ENCODE peak calls at places on chromosomes 11 and 22, in six cellular contexts. One of them, this sample, is unnamed.

GRCh38 chr11:115462004-115462541 is 42.1 kb downstream of the CADM1 start:
- DNase-seq in H1: no peak
- DNase-seq in GM12878: no peak
- DNase-seq in K562: no peak
- DNase-seq in HepG2: no peak
- DNase-seq in HCT116: no peak
- DNase-seq in this sample: no peak

GRCh38 chr11:119957951-119958350 is 180.0 kb downstream of the TRIM29 start:
- DNase-seq in H1: no peak
- DNase-seq in GM12878: no peak
- DNase-seq in K562: no peak
- DNase-seq in HepG2: no peak
- DNase-seq in HCT116: no peak
- DNase-seq in this sample: no peak

GRCh38 chr11:78192911-78193341 is 4.2 kb downstream of the USP35 start:
- DNase-seq in H1: no peak
- DNase-seq in GM12878: no peak
- DNase-seq in K562: no peak
- DNase-seq in HepG2: no peak
- DNase-seq in HCT116: no peak
- DNase-seq in this sample: no peak

GRCh38 chr22:19064354-19065054 is 57.7 kb downstream of the DGCR2 start:
- DNase-seq in H1: no peak
- DNase-seq in GM12878: no peak
- DNase-seq in K562: no peak
- DNase-seq in HepG2: no peak
- DNase-seq in HCT116: no peak
- DNase-seq in this sample: no peak

GRCh38 chr11:71364176-71364671 is 84.0 kb downstream of the DHCR7 start:
- DNase-seq in H1: no peak
- DNase-seq in GM12878: no peak
- DNase-seq in K562: no peak
- DNase-seq in HepG2: no peak
- DNase-seq in HCT116: no peak
- DNase-seq in this sample: no peak

GRCh38 chr11:102449651-102450570 is 2.7 kb downstream of the TMEM123 start:
- DNase-seq in H1: no peak
- DNase-seq in GM12878: no peak
- DNase-seq in K562: no peak
- DNase-seq in HepG2: peak
- DNase-seq in HCT116: no peak
- DNase-seq in this sample: no peak

GRCh38 chr11:60377737-60378136 is 595 bp upstream of the MS4A7 start:
- DNase-seq in H1: no peak
- DNase-seq in GM12878: peak
- DNase-seq in K562: no peak
- DNase-seq in HepG2: no peak
- DNase-seq in HCT116: no peak
- DNase-seq in this sample: no peak

GRCh38 chr11:17333799-17334586 is 17.6 kb upstream of the NCR3LG1 start:
- DNase-seq in H1: no peak
- DNase-seq in GM12878: no peak
- DNase-seq in K562: no peak
- DNase-seq in HepG2: no peak
- DNase-seq in HCT116: no peak
- DNase-seq in this sample: no peak

GRCh38 chr22:35914665-35915476 is 113.8 kb downstream of the RBFOX2 start:
- DNase-seq in H1: peak
- DNase-seq in GM12878: no peak
- DNase-seq in K562: peak
- DNase-seq in HepG2: peak
- DNase-seq in HCT116: peak
- DNase-seq in this sample: peak

GRCh38 chr22:23784215-23784732 is 2.5 kb upstream of the SMARCB1 start:
- DNase-seq in H1: no peak
- DNase-seq in GM12878: no peak
- DNase-seq in K562: no peak
- DNase-seq in HepG2: peak
- DNase-seq in HCT116: no peak
- DNase-seq in this sample: no peak

GRCh38 chr11:87252869-87253268 is 215.1 kb downstream of the TMEM135 start:
- DNase-seq in H1: no peak
- DNase-seq in GM12878: no peak
- DNase-seq in K562: no peak
- DNase-seq in HepG2: no peak
- DNase-seq in HCT116: no peak
- DNase-seq in this sample: no peak

GRCh38 chr11:61369372-61370348 is 7.5 kb downstream of the TMEM138 start:
- DNase-seq in H1: no peak
- DNase-seq in GM12878: peak
- DNase-seq in K562: no peak
- DNase-seq in HepG2: peak
- DNase-seq in HCT116: no peak
- DNase-seq in this sample: no peak

GRCh38 chr11:65615950-65616574 is 486 bp downstream of the PCNX3 start:
- DNase-seq in H1: no peak
- DNase-seq in GM12878: no peak
- DNase-seq in K562: peak
- DNase-seq in HepG2: peak
- DNase-seq in HCT116: no peak
- DNase-seq in this sample: peak

GRCh38 chr11:2265854-2266585 is 4.4 kb downstream of the ASCL2 start:
- DNase-seq in H1: no peak
- DNase-seq in GM12878: no peak
- DNase-seq in K562: peak
- DNase-seq in HepG2: no peak
- DNase-seq in HCT116: no peak
- DNase-seq in this sample: no peak

GRCh38 chr11:44955019-44955738 is 4.5 kb upstream of the TP53I11 start:
- DNase-seq in H1: no peak
- DNase-seq in GM12878: no peak
- DNase-seq in K562: peak
- DNase-seq in HepG2: no peak
- DNase-seq in HCT116: no peak
- DNase-seq in this sample: no peak

GRCh38 chr11:75191330-75191717 is 40.4 kb downstream of the SLCO2B1 start:
- DNase-seq in H1: no peak
- DNase-seq in GM12878: no peak
- DNase-seq in K562: no peak
- DNase-seq in HepG2: no peak
- DNase-seq in HCT116: no peak
- DNase-seq in this sample: no peak

GRCh38 chr11:12979928-12980689 is 29.0 kb upstream of the RASSF10 start:
- DNase-seq in H1: no peak
- DNase-seq in GM12878: no peak
- DNase-seq in K562: no peak
- DNase-seq in HepG2: peak
- DNase-seq in HCT116: no peak
- DNase-seq in this sample: peak

GRCh38 chr11:16981651-16982194 is 32.5 kb downstream of the PLEKHA7 start:
- DNase-seq in H1: no peak
- DNase-seq in GM12878: no peak
- DNase-seq in K562: no peak
- DNase-seq in HepG2: peak
- DNase-seq in HCT116: peak
- DNase-seq in this sample: peak

GRCh38 chr22:22720201-22720723 is 75.8 kb downstream of the GGTLC2 start:
- DNase-seq in H1: peak
- DNase-seq in GM12878: peak
- DNase-seq in K562: peak
- DNase-seq in HepG2: peak
- DNase-seq in HCT116: peak
- DNase-seq in this sample: peak

GRCh38 chr11:72781063-72781312 is 12.9 kb downstream of the STARD10 start:
- DNase-seq in H1: peak
- DNase-seq in GM12878: no peak
- DNase-seq in K562: no peak
- DNase-seq in HepG2: no peak
- DNase-seq in HCT116: no peak
- DNase-seq in this sample: peak

GRCh38 chr11:72779495-72780128 is 14.2 kb downstream of the STARD10 start:
- DNase-seq in H1: no peak
- DNase-seq in GM12878: no peak
- DNase-seq in K562: no peak
- DNase-seq in HepG2: no peak
- DNase-seq in HCT116: no peak
- DNase-seq in this sample: no peak

GRCh38 chr11:72781313-72782080 is 12.3 kb downstream of the STARD10 start:
- DNase-seq in H1: peak
- DNase-seq in GM12878: no peak
- DNase-seq in K562: peak
- DNase-seq in HepG2: no peak
- DNase-seq in HCT116: no peak
- DNase-seq in this sample: peak

GRCh38 chr11:72778535-72779494 is 15.0 kb downstream of the STARD10 start:
- DNase-seq in H1: no peak
- DNase-seq in GM12878: no peak
- DNase-seq in K562: no peak
- DNase-seq in HepG2: peak
- DNase-seq in HCT116: no peak
- DNase-seq in this sample: no peak

GRCh38 chr11:72780291-72781062 is 13.4 kb downstream of the STARD10 start:
- DNase-seq in H1: no peak
- DNase-seq in GM12878: no peak
- DNase-seq in K562: no peak
- DNase-seq in HepG2: no peak
- DNase-seq in HCT116: no peak
- DNase-seq in this sample: no peak
- TF ChIP-seq JUND in H1: no peak
- TF ChIP-seq JUND in GM12878: no peak
- TF ChIP-seq JUND in K562: no peak
- TF ChIP-seq JUND in HepG2: no peak
- TF ChIP-seq JUND in HCT116: no peak
- TF ChIP-seq JUND in this sample: no peak

GRCh38 chr11:123253223-123253622 is 58.2 kb upstream of the CLMP start:
- DNase-seq in H1: no peak
- DNase-seq in GM12878: no peak
- DNase-seq in K562: no peak
- DNase-seq in HepG2: no peak
- DNase-seq in HCT116: no peak
- DNase-seq in this sample: no peak

GRCh38 chr11:123249354-123249753 is 54.3 kb upstream of the CLMP start:
- DNase-seq in H1: no peak
- DNase-seq in GM12878: no peak
- DNase-seq in K562: no peak
- DNase-seq in HepG2: no peak
- DNase-seq in HCT116: no peak
- DNase-seq in this sample: no peak

GRCh38 chr11:123250811-123251655 is 56.0 kb upstream of the CLMP start:
- DNase-seq in H1: no peak
- DNase-seq in GM12878: no peak
- DNase-seq in K562: no peak
- DNase-seq in HepG2: no peak
- DNase-seq in HCT116: no peak
- DNase-seq in this sample: no peak

GRCh38 chr11:123253909-123254308 is 58.9 kb upstream of the CLMP start:
- DNase-seq in H1: no peak
- DNase-seq in GM12878: no peak
- DNase-seq in K562: no peak
- DNase-seq in HepG2: no peak
- DNase-seq in HCT116: no peak
- DNase-seq in this sample: no peak

DNA sequence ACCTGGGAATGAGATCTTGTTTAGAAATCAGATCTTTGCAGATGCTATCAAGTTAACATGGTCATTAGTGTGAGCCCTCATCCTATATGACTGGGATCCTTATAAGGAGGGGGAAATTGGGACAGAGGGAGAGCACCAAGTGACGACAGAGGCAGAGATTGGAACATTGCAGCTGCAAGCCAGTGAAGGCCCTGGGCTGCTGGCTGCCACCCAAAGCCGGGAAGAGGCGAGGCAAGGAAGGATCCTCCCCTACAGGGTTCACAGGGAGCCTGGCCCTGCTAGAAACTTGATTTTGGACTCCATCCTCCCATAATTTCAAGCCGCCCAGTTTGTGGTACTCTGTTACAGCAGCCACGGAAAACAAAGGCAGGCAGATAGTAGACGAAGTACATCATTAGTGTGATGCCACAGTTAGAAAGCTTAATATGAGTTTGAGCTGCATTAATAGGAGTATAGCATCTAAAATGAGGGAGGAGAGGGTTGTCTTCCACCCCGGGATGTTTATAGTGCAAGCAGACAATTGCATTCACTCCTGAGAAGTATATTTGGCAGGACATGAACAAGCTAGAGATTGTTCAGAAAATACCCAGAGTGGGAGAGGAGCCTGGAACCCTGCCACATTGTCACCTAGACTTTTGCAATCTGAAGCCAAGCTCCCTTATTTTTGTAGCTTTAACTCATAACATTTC is 56.8 kb upstream of the CLMP start:
- DNase-seq in H1: no peak
- DNase-seq in GM12878: no peak
- DNase-seq in K562: no peak
- DNase-seq in HepG2: no peak
- DNase-seq in HCT116: no peak
- DNase-seq in this sample: no peak
- TF ChIP-seq JUND in H1: no peak
- TF ChIP-seq JUND in GM12878: no peak
- TF ChIP-seq JUND in K562: no peak
- TF ChIP-seq JUND in HepG2: no peak
- TF ChIP-seq JUND in HCT116: no peak
- TF ChIP-seq JUND in this sample: no peak

GRCh38 chr11:69460540-69461257 is 20.8 kb upstream of the LINC01488 start:
- DNase-seq in H1: no peak
- DNase-seq in GM12878: no peak
- DNase-seq in K562: no peak
- DNase-seq in HepG2: peak
- DNase-seq in HCT116: peak
- DNase-seq in this sample: peak
- TF ChIP-seq JUND in H1: no peak
- TF ChIP-seq JUND in GM12878: no peak
- TF ChIP-seq JUND in K562: no peak
- TF ChIP-seq JUND in HepG2: no peak
- TF ChIP-seq JUND in HCT116: peak
- TF ChIP-seq JUND in this sample: no peak

DNA sequence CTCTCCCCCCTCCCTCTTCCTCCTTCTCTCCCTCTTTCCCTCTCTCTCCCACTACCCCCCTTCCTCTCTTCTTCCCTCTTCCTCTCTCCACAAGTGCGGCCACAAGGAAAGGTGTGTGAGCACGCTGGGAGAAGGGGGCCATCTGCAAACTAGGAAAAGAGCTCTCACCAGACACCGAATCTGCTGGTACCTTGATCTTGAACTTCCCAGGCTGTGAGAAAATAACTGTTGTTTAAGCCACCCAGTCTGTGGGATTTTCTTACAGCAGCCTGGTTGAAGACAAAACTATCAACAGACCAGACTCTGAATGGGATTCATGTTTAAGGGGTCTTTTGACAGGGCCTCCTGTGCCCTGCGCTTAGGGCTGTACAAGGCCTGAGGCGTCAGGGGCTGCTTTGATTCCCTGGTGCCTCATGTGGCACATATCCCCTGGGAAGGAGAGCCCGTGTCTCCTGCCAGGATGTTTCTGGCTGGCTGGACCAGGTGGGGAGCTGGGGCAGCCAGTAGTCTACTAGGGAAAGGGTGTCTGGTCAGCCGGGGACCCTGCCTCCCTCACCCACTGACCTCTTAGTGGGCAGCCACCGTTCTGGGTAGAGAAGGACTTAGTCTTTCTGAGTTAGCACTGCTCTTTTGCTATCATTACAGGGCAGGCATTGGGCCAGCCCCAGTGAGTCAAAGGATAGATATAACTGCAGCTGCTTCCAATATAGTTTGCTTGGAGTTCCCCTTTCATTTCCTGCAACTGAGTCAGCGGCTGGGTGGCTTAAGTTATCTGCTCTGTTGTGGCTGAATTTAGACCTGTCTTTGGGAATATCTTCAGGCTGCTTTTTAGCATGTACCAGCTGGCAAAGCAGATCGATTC is 6.2 kb downstream of the PANX1 start:
- DNase-seq in H1: no peak
- DNase-seq in GM12878: no peak
- DNase-seq in K562: peak
- DNase-seq in HepG2: no peak
- DNase-seq in HCT116: no peak
- DNase-seq in this sample: no peak
- TF ChIP-seq JUND in H1: no peak
- TF ChIP-seq JUND in GM12878: no peak
- TF ChIP-seq JUND in K562: peak
- TF ChIP-seq JUND in HepG2: no peak
- TF ChIP-seq JUND in HCT116: no peak
- TF ChIP-seq JUND in this sample: no peak

This sample was measured in T47D.